ENCODE peak calls at places on chromosomes 6 and 20, in seven cellular contexts. A is heart left ventricle; M is lower lobe of right lung; B is heart right ventricle; N is CD8-positive, alpha-beta T cell; L is iPS DF 6.9; O is body of pancreas. U is an unnamed sample.

GRCh38 chr6:157045831-157046454 is 268.8 kb downstream of the ARID1B start:
- DNase-seq in O (no peak), M (no peak), N (no peak), B (no peak), L (no peak), A (no peak), U (no peak)

GRCh38 chr6:27214126-27214601 is 33.3 kb upstream of the PRSS16 start:
- DNase-seq in A (no peak), B (no peak), L (no peak), M (no peak), N (no peak), O (no peak), U (no peak)

GRCh38 chr20:4435210-4435609 is 286.5 kb upstream of the PRND start:
- DNase-seq in N (no peak), L (no peak), O (no peak), B (no peak), A (no peak), M (no peak), U (no peak)

GRCh38 chr6:1872649-1873131 is 263.0 kb downstream of the FOXC1 start:
- DNase-seq in O (peak; percentile 60), A (peak; percentile 37), B (no peak), N (no peak), L (no peak), M (no peak), U (no peak)

GRCh38 chr20:37994512-37994911 is 38.7 kb downstream of the TTI1 start:
- DNase-seq in N (no peak), O (no peak), A (no peak), B (no peak), L (no peak), M (peak; percentile 72), U (no peak)

GRCh38 chr6:42028234-42029061 is 21.9 kb upstream of the TAF8 start:
- DNase-seq in A (peak; percentile 58), N (no peak), O (no peak), M (peak; percentile 64), L (no peak), B (peak; percentile 20), U (no peak)

GRCh38 chr6:112571486-112571885 is 224.4 kb downstream of the RFPL4B start:
- DNase-seq in N (no peak), M (no peak), A (peak; percentile 34), L (no peak), O (peak; percentile 37), B (peak; percentile 15), U (no peak)

GRCh38 chr6:71171478-71172070 is 117.0 kb upstream of the OGFRL1 start:
- DNase-seq in A (no peak), N (no peak), L (no peak), B (no peak), M (no peak), O (no peak), U (no peak)

GRCh38 chr20:41139227-41140093 is 2.1 kb downstream of the PLCG1 start:
- DNase-seq in O (no peak), N (no peak), M (no peak), A (no peak), B (no peak), L (no peak), U (no peak)

GRCh38 chr20:8225658-8226057 is 93.6 kb downstream of the PLCB1 start:
- DNase-seq in L (no peak), M (no peak), O (no peak), A (no peak), N (no peak), B (no peak), U (no peak)

GRCh38 chr6:156107514-156108150 is 652.0 kb upstream of the NOX3 start:
- DNase-seq in N (no peak), O (no peak), M (no peak), L (no peak), A (no peak), B (no peak), U (no peak)

GRCh38 chr6:132683543-132683942 is 24.6 kb upstream of the TAAR1 start:
- DNase-seq in M (no peak), A (no peak), B (no peak), L (no peak), O (no peak), N (no peak), U (no peak)

DNA sequence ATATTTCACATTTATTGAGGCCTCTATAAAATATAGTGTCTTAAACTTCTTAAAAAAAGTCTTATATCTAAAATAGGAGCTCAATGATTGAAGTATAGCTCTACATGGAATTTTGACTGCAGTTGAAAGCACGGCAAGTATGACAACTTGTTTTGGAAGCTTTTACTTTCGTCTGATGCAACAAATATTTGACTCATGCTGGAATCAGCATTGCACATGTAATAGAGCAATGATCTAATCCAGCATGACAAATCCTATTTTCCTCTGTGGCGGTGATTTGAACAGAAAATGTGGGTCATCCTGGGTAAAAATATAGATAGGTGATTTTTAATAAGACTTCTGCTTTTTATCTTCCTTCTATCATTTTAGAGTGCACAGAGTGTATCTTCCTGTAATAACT is 111.6 kb downstream of the TINAG start:
- DNase-seq in O (no peak), A (no peak), L (no peak), N (no peak), B (no peak), M (no peak), U (no peak)
- H3K27ac ChIP-seq in O (no peak overlapping the region), A (no peak overlapping the region), L (no peak overlapping the region), N (no peak overlapping the region), B (no peak overlapping the region), M (no peak overlapping the region), U (no peak overlapping the region)

GRCh38 chr20:10719740-10720380 is 46.1 kb upstream of the JAG1 start:
- DNase-seq in A (no peak), O (no peak), N (no peak), B (no peak), M (no peak), L (no peak), U (no peak)
- H3K27ac ChIP-seq in A (peak overlapping the region; percentile 43), O (peak overlapping the region; percentile 7), N (no peak overlapping the region), B (peak overlapping the region; percentile 12), M (no peak overlapping the region), L (no peak overlapping the region), U (no peak overlapping the region)

GRCh38 chr20:10708342-10709185 is 34.8 kb upstream of the JAG1 start:
- DNase-seq in O (no peak), B (no peak), A (no peak), M (no peak), N (no peak), L (no peak), U (no peak)
- H3K27ac ChIP-seq in O (peak overlapping the region; percentile 1), B (no peak overlapping the region), A (no peak overlapping the region), M (no peak overlapping the region), N (no peak overlapping the region), L (no peak overlapping the region), U (no peak overlapping the region)

DNA sequence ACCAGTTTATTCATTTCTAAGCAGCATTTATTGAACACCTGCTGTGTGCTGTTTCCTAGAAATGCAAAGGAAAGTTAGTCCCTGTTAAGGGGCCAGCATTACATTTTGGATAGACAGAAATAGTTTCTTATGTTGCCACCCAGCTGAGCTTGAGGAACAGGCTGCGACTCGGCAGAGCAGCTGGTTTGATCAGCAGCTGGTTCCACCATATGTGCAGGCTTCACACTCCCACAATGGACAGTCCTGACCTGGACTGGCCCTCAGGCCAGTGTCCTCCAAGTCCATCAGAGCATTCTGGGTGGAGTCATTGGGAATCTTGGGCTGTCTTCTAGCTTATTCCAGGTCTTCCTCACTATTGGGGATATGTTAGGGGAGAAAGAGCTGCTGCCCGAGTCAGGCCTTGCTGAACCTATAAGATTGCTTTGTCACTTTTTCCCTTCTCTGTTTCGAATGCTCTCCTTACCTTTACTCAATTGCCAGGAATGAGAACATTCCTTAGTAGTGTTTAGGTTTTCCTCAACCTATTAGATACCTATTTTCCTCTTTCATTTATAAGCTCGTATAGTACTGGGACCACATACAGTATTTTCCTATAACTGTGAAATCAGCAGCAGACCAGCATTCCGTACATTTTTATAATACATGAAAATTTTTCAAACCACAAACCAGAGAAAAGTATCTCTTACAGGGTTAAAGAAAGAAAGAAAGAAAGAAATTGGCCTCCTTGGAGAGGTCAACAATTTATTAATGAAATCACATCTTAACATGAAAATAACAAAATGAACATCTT is 203.0 kb downstream of the FARS2 start:
- DNase-seq in O (no peak), A (no peak), L (no peak), N (no peak), M (no peak), B (no peak), U (no peak)
- H3K27ac ChIP-seq in O (no peak overlapping the region), A (no peak overlapping the region), L (no peak overlapping the region), N (no peak overlapping the region), M (no peak overlapping the region), B (no peak overlapping the region), U (no peak overlapping the region)

GRCh38 chr6:111087871-111088667 is 766 bp downstream of the SLC16A10 start:
- DNase-seq in A (no peak), N (peak; percentile 60), M (peak; percentile 56), O (peak; percentile 77), B (peak; percentile 9), L (no peak), U (no peak)

GRCh38 chr6:111090766-111091165 is 3.5 kb downstream of the SLC16A10 start:
- DNase-seq in M (no peak), A (no peak), O (no peak), B (no peak), L (no peak), N (no peak), U (no peak)

GRCh38 chr6:111087106-111087835 is at the start of gene SLC16A10:
- DNase-seq in O (peak; percentile 97), A (peak; percentile 86), L (no peak), M (peak; percentile 85), N (peak; percentile 80), B (peak; percentile 74), U (peak; percentile 22)

GRCh38 chr6:111088668-111089003 is 1.3 kb downstream of the SLC16A10 start:
- DNase-seq in O (no peak), L (no peak), M (no peak), A (no peak), B (no peak), N (no peak), U (no peak)

DNA sequence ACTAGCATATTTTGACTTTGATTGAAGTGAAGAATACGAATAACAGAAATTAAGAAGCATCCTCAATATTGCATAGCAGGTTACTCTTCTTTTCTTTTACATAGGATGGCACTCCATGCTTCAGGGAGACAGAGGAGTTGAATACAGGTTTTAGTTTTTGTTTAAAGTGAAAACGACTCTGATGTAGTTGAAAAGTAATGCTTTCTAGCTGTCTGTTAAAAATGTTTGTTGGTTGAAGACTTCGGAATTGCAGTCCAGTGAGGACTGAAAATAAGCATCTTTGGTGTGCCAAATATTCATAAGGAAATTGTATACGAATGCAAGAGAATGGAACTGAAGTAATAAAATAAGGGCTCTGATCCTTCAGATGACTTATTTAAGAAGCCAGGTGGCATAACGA is 618 bp upstream of the SLC16A10 start:
- DNase-seq in N (no peak), A (no peak), M (no peak), O (no peak), B (no peak), L (no peak), U (no peak)
- H3K27ac ChIP-seq in N (peak overlapping the region; percentile 55), A (peak overlapping the region; percentile 58), M (no peak overlapping the region), O (peak overlapping the region; percentile 88), B (peak overlapping the region; percentile 40), L (no peak overlapping the region), U (no peak overlapping the region)

DNA sequence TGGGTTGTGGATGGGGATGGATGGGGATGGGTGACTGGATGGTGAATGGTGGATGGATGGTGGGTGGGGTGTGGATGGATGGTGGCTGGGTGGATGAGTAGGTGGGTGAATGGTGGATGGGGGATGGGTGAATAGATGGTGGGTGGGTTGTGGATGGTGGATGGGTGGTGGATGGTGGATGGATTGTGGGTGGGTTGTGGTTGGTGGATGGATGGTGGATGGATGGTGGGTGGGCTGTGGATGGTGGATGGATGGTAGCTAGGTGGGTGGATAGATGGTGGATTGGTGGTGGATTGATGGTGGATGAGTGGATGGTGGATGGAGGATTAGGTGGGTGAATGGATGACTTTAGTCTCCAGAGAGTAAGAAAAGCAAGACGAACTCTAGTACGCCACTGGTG is 57.6 kb downstream of the YTHDF1 start:
- DNase-seq in M (no peak), N (no peak), L (no peak), B (no peak), A (no peak), O (no peak), U (no peak)
- H3K27ac ChIP-seq in M (no peak overlapping the region), N (no peak overlapping the region), L (no peak overlapping the region), B (no peak overlapping the region), A (no peak overlapping the region), O (no peak overlapping the region), U (no peak overlapping the region)

U was measured in substantia nigra.